ENCODE peak calls at places on chromosomes 6 and 20, in four cellular contexts. One of them, this sample, is unnamed.

GRCh38 chr6:7448232-7448631 is 58.6 kb downstream of the RIOK1 start:
- DNase-seq in pancreas: no peak
- DNase-seq in IMR-90: no peak
- DNase-seq in astrocyte of the spinal cord: no peak
- DNase-seq in this sample: no peak

GRCh38 chr6:52373294-52373693 is 11.3 kb downstream of the PAQR8 start:
- DNase-seq in astrocyte of the spinal cord: no peak
- DNase-seq in pancreas: no peak
- DNase-seq in IMR-90: no peak
- DNase-seq in this sample: no peak

GRCh38 chr6:91816335-91816734 is 1229.5 kb upstream of the MAP3K7 start:
- DNase-seq in astrocyte of the spinal cord: no peak
- DNase-seq in IMR-90: no peak
- DNase-seq in pancreas: no peak
- DNase-seq in this sample: no peak

GRCh38 chr6:138531387-138531786 is 32.1 kb upstream of the NHSL1 start:
- DNase-seq in astrocyte of the spinal cord: no peak
- DNase-seq in pancreas: no peak
- DNase-seq in IMR-90: no peak
- DNase-seq in this sample: no peak

GRCh38 chr20:36754656-36755222 is 8.8 kb upstream of the NDRG3 start:
- DNase-seq in astrocyte of the spinal cord: peak
- DNase-seq in pancreas: no peak
- DNase-seq in IMR-90: peak
- DNase-seq in this sample: no peak

GRCh38 chr6:148934956-148935355 is 188.1 kb downstream of the UST start:
- DNase-seq in astrocyte of the spinal cord: no peak
- DNase-seq in IMR-90: no peak
- DNase-seq in pancreas: no peak
- DNase-seq in this sample: no peak

GRCh38 chr6:135586844-135587243 is 89.3 kb upstream of the AHI1 start:
- DNase-seq in astrocyte of the spinal cord: peak
- DNase-seq in IMR-90: peak
- DNase-seq in pancreas: no peak
- DNase-seq in this sample: peak

GRCh38 chr6:35231563-35231962 is 17.8 kb downstream of the SCUBE3 start:
- DNase-seq in pancreas: no peak
- DNase-seq in astrocyte of the spinal cord: no peak
- DNase-seq in IMR-90: no peak
- DNase-seq in this sample: no peak

GRCh38 chr6:116530436-116530835 is 15.0 kb downstream of the TRAPPC3L start:
- DNase-seq in IMR-90: peak
- DNase-seq in astrocyte of the spinal cord: peak
- DNase-seq in pancreas: no peak
- DNase-seq in this sample: no peak

GRCh38 chr6:83365931-83366330 is 64.9 kb downstream of the ME1 start:
- DNase-seq in pancreas: no peak
- DNase-seq in IMR-90: peak
- DNase-seq in astrocyte of the spinal cord: peak
- DNase-seq in this sample: no peak

GRCh38 chr6:93592417-93592816 is 173.1 kb upstream of the EPHA7 start:
- DNase-seq in IMR-90: no peak
- DNase-seq in pancreas: no peak
- DNase-seq in astrocyte of the spinal cord: no peak
- DNase-seq in this sample: no peak

GRCh38 chr6:139027620-139028182 is 844 bp upstream of the ABRACL start:
- DNase-seq in pancreas: no peak
- DNase-seq in IMR-90: peak
- DNase-seq in astrocyte of the spinal cord: no peak
- DNase-seq in this sample: no peak

GRCh38 chr6:98574991-98575390 is 259.4 kb upstream of the POU3F2 start:
- DNase-seq in IMR-90: no peak
- DNase-seq in astrocyte of the spinal cord: no peak
- DNase-seq in pancreas: no peak
- DNase-seq in this sample: no peak

GRCh38 chr6:11194399-11195274 is 37.8 kb downstream of the NEDD9 start:
- DNase-seq in astrocyte of the spinal cord: peak
- DNase-seq in IMR-90: peak
- DNase-seq in pancreas: no peak
- DNase-seq in this sample: no peak

GRCh38 chr6:33692078-33692759 is 19.3 kb downstream of the UQCC2 start:
- DNase-seq in astrocyte of the spinal cord: peak
- DNase-seq in pancreas: no peak
- DNase-seq in IMR-90: no peak
- DNase-seq in this sample: no peak

GRCh38 chr6:6878921-6879585 is 228.7 kb upstream of the RREB1 start:
- DNase-seq in pancreas: no peak
- DNase-seq in IMR-90: peak
- DNase-seq in astrocyte of the spinal cord: no peak
- DNase-seq in this sample: no peak

GRCh38 chr6:139981810-139982550 is 607.5 kb upstream of the CITED2 start:
- DNase-seq in astrocyte of the spinal cord: peak
- DNase-seq in pancreas: no peak
- DNase-seq in IMR-90: peak
- DNase-seq in this sample: peak

GRCh38 chr6:100633096-100633766 is 168.5 kb upstream of the SIM1 start:
- DNase-seq in pancreas: no peak
- DNase-seq in astrocyte of the spinal cord: peak
- DNase-seq in IMR-90: peak
- DNase-seq in this sample: no peak

GRCh38 chr6:21949211-21949801 is 347.5 kb downstream of the PRL start:
- DNase-seq in IMR-90: peak
- DNase-seq in pancreas: no peak
- DNase-seq in astrocyte of the spinal cord: no peak
- DNase-seq in this sample: no peak

GRCh38 chr20:48275325-48275724 is 490.0 kb upstream of the SULF2 start:
- DNase-seq in IMR-90: no peak
- DNase-seq in astrocyte of the spinal cord: peak
- DNase-seq in pancreas: no peak
- DNase-seq in this sample: no peak

GRCh38 chr20:37095108-37095608 is 639 bp downstream of the RBL1 start:
- DNase-seq in pancreas: no peak
- DNase-seq in astrocyte of the spinal cord: no peak
- DNase-seq in IMR-90: no peak
- DNase-seq in this sample: no peak

GRCh38 chr6:10425177-10425972 is 10.5 kb upstream of the TFAP2A start:
- DNase-seq in astrocyte of the spinal cord: no peak
- DNase-seq in pancreas: no peak
- DNase-seq in IMR-90: no peak
- DNase-seq in this sample: no peak

GRCh38 chr6:149723771-149724417 is 6.0 kb upstream of the LATS1 start:
- DNase-seq in IMR-90: peak
- DNase-seq in astrocyte of the spinal cord: peak
- DNase-seq in pancreas: no peak
- DNase-seq in this sample: no peak

GRCh38 chr20:8621021-8621420 is 447.9 kb upstream of the PLCB4 start:
- DNase-seq in IMR-90: no peak
- DNase-seq in pancreas: no peak
- DNase-seq in astrocyte of the spinal cord: no peak
- DNase-seq in this sample: no peak

GRCh38 chr6:114039835-114040234 is 68.9 kb upstream of the HDAC2 start:
- DNase-seq in pancreas: no peak
- DNase-seq in IMR-90: no peak
- DNase-seq in astrocyte of the spinal cord: no peak
- DNase-seq in this sample: no peak

GRCh38 chr6:167676666-167677421 is 149.9 kb upstream of the AFDN start:
- DNase-seq in astrocyte of the spinal cord: no peak
- DNase-seq in pancreas: no peak
- DNase-seq in IMR-90: no peak
- DNase-seq in this sample: no peak

GRCh38 chr6:31125586-31126363 is 5.5 kb upstream of the CDSN start:
- DNase-seq in IMR-90: peak
- DNase-seq in astrocyte of the spinal cord: peak
- DNase-seq in pancreas: no peak
- DNase-seq in this sample: no peak

GRCh38 chr6:45417461-45417860 is 39.7 kb upstream of the SUPT3H start:
- DNase-seq in astrocyte of the spinal cord: no peak
- DNase-seq in IMR-90: no peak
- DNase-seq in pancreas: no peak
- DNase-seq in this sample: no peak

GRCh38 chr20:22430154-22430745 is 154.1 kb downstream of the FOXA2 start:
- DNase-seq in astrocyte of the spinal cord: no peak
- DNase-seq in IMR-90: no peak
- DNase-seq in pancreas: no peak
- DNase-seq in this sample: no peak

GRCh38 chr6:7954477-7955200 is 44.1 kb upstream of the TXNDC5 start:
- DNase-seq in astrocyte of the spinal cord: no peak
- DNase-seq in IMR-90: no peak
- DNase-seq in pancreas: no peak
- DNase-seq in this sample: no peak

GRCh38 chr6:39488255-39488881 is 165.9 kb upstream of the KCNK16 start:
- DNase-seq in IMR-90: no peak
- DNase-seq in pancreas: no peak
- DNase-seq in astrocyte of the spinal cord: no peak
- DNase-seq in this sample: peak

GRCh38 chr20:13525225-13525940 is 113.3 kb downstream of the TASP1 start:
- DNase-seq in astrocyte of the spinal cord: peak
- DNase-seq in IMR-90: peak
- DNase-seq in pancreas: no peak
- DNase-seq in this sample: no peak

GRCh38 chr20:44733341-44734069 is 12.2 kb upstream of the KCNK15 start:
- DNase-seq in IMR-90: peak
- DNase-seq in pancreas: peak
- DNase-seq in astrocyte of the spinal cord: peak
- DNase-seq in this sample: peak

GRCh38 chr6:159691133-159691962 is 1.7 kb downstream of the SOD2 start:
- DNase-seq in pancreas: no peak
- DNase-seq in IMR-90: peak
- DNase-seq in astrocyte of the spinal cord: peak
- DNase-seq in this sample: no peak

GRCh38 chr20:53216856-53217576 is 244.9 kb downstream of the TSHZ2 start:
- DNase-seq in astrocyte of the spinal cord: peak
- DNase-seq in IMR-90: no peak
- DNase-seq in pancreas: peak
- DNase-seq in this sample: no peak
- H3K4me3 ChIP-seq in astrocyte of the spinal cord: no peak
- H3K4me3 ChIP-seq in IMR-90: no peak
- H3K4me3 ChIP-seq in pancreas: no peak
- H3K4me3 ChIP-seq in this sample: no peak

GRCh38 chr6:154343473-154344308 is 12.9 kb downstream of the IPCEF1 start:
- DNase-seq in IMR-90: peak
- DNase-seq in astrocyte of the spinal cord: peak
- DNase-seq in pancreas: peak
- DNase-seq in this sample: peak
- TF ChIP-seq CTCF in IMR-90: peak
- TF ChIP-seq CTCF in astrocyte of the spinal cord: peak
- TF ChIP-seq CTCF in pancreas: peak
- TF ChIP-seq CTCF in this sample: peak

GRCh38 chr6:108581237-108581931 is 20.7 kb downstream of the FOXO3 start:
- DNase-seq in pancreas: no peak
- DNase-seq in IMR-90: peak
- DNase-seq in astrocyte of the spinal cord: peak
- DNase-seq in this sample: no peak

GRCh38 chr6:108584323-108584722 is 23.6 kb downstream of the FOXO3 start:
- DNase-seq in astrocyte of the spinal cord: no peak
- DNase-seq in pancreas: no peak
- DNase-seq in IMR-90: no peak
- DNase-seq in this sample: no peak

GRCh38 chr6:108582618-108583017 is 21.9 kb downstream of the FOXO3 start:
- DNase-seq in IMR-90: no peak
- DNase-seq in astrocyte of the spinal cord: no peak
- DNase-seq in pancreas: no peak
- DNase-seq in this sample: no peak

GRCh38 chr6:108580645-108581044 is 19.9 kb downstream of the FOXO3 start:
- DNase-seq in pancreas: no peak
- DNase-seq in astrocyte of the spinal cord: no peak
- DNase-seq in IMR-90: no peak
- DNase-seq in this sample: no peak

GRCh38 chr6:108581932-108582500 is 21.3 kb downstream of the FOXO3 start:
- DNase-seq in astrocyte of the spinal cord: peak
- DNase-seq in IMR-90: peak
- DNase-seq in pancreas: no peak
- DNase-seq in this sample: no peak
- H3K4me3 ChIP-seq in astrocyte of the spinal cord: no peak
- H3K4me3 ChIP-seq in IMR-90: no peak
- H3K4me3 ChIP-seq in pancreas: no peak
- H3K4me3 ChIP-seq in this sample: no peak

GRCh38 chr20:39082686-39083085 is 120.5 kb downstream of the DHX35 start:
- DNase-seq in pancreas: no peak
- DNase-seq in IMR-90: no peak
- DNase-seq in astrocyte of the spinal cord: no peak
- DNase-seq in this sample: no peak

GRCh38 chr20:39083781-39084180 is 121.6 kb downstream of the DHX35 start:
- DNase-seq in pancreas: no peak
- DNase-seq in astrocyte of the spinal cord: no peak
- DNase-seq in IMR-90: no peak
- DNase-seq in this sample: no peak

GRCh38 chr20:39080326-39080725 is 118.2 kb downstream of the DHX35 start:
- DNase-seq in IMR-90: no peak
- DNase-seq in pancreas: no peak
- DNase-seq in astrocyte of the spinal cord: no peak
- DNase-seq in this sample: no peak

GRCh38 chr20:39076958-39077357 is 114.8 kb downstream of the DHX35 start:
- DNase-seq in pancreas: no peak
- DNase-seq in IMR-90: no peak
- DNase-seq in astrocyte of the spinal cord: no peak
- DNase-seq in this sample: no peak

DNA sequence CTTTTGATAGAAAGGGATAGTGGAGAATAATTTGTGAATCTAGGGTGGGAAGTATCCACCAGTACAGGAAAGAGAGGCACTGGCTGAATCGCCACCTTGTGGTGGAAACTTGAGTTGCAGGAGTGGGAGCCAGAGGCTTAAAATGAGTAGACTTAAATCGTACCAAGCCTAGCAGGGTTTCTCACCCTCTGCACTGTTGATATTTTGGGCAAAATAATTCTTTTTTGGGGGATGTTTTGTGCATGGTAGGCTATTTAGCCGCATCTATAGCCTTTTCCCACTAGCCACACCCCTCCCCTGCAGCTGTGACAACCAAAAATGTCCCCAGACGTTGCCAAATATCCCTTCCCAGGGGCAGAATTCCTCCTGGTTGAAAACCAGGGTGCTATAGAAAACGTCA is 119.1 kb downstream of the DHX35 start:
- DNase-seq in astrocyte of the spinal cord: peak
- DNase-seq in pancreas: peak
- DNase-seq in IMR-90: peak
- DNase-seq in this sample: peak
- TF ChIP-seq CTCF in astrocyte of the spinal cord: peak
- TF ChIP-seq CTCF in pancreas: peak
- TF ChIP-seq CTCF in IMR-90: peak
- TF ChIP-seq CTCF in this sample: peak

GRCh38 chr20:56487216-56487615 is 18.8 kb downstream of the RTF2 start:
- DNase-seq in IMR-90: no peak
- DNase-seq in pancreas: no peak
- DNase-seq in astrocyte of the spinal cord: no peak
- DNase-seq in this sample: no peak

DNA sequence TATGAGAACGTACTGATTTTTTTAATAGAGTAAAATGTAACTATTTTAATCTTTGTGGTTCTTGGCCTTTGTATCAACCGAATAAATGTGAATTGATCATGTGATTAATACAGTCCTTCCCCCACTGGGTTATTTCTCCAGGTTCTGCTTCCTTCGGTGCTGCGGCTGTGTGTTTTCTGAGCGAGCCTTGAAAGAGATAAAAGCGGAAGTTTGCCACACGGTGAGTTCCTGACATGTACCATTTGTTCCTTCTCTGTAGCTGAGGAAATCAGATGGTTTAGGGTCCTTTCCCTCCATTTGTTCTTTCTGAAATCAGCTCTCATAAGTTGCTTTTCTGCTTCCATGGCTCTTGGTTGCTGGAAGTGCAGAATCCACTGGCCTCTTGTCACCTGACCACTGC is 15.5 kb downstream of the RTF2 start:
- DNase-seq in astrocyte of the spinal cord: no peak
- DNase-seq in pancreas: no peak
- DNase-seq in IMR-90: no peak
- DNase-seq in this sample: no peak
- H3K4me3 ChIP-seq in astrocyte of the spinal cord: no peak
- H3K4me3 ChIP-seq in pancreas: no peak
- H3K4me3 ChIP-seq in IMR-90: no peak
- H3K4me3 ChIP-seq in this sample: no peak

This sample was measured in LNCaP clone FGC.